ENCODE peak calls at places on chromosomes 11 and 22, in five cellular contexts. L is PC-3; G is ascending aorta; H is CD8-positive, alpha-beta memory T cell; B is vagina. U is an unnamed sample.
A peak's percentile ranks its signal among the peaks of the same experiment; 100 is the strongest.

GRCh38 chr11:65135633-65136145 is 1.4 kb upstream of the SYVN1 start:
- DNase-seq in H (no peak), L (no peak), B (no peak), G (no peak), U (no peak)

GRCh38 chr11:133956650-133957633 is at the start of gene IGSF9B:
- DNase-seq in G (no peak), B (no peak), H (peak; percentile 87), L (peak; percentile 74), U (peak; percentile 88)

GRCh38 chr22:31556627-31557203 is 60.4 kb downstream of the SFI1 start:
- DNase-seq in G (no peak), B (no peak), L (peak; percentile 58), H (peak; percentile 13), U (no peak)

GRCh38 chr11:92163879-92164278 is 60.7 kb upstream of the FAT3 start:
- DNase-seq in G (no peak), H (no peak), B (no peak), L (no peak), U (no peak)

GRCh38 chr11:7520011-7520942 is 6.5 kb downstream of the PPFIBP2 start:
- DNase-seq in L (no peak), B (no peak), G (no peak), H (no peak), U (no peak)

GRCh38 chr11:90134420-90135003 is at the start of gene NAALAD2:
- DNase-seq in H (no peak), L (no peak), B (no peak), G (no peak), U (peak; percentile 78)

GRCh38 chr11:2434506-2435255 is 9.6 kb downstream of the TRPM5 start:
- DNase-seq in G (no peak), L (no peak), B (no peak), H (no peak), U (no peak)

GRCh38 chr11:2521081-2521480 is 76.3 kb downstream of the KCNQ1 start:
- DNase-seq in H (no peak), L (no peak), G (no peak), B (no peak), U (peak; percentile 46)

GRCh38 chr11:93608280-93608862 is 53.1 kb upstream of the CEP295 start:
- DNase-seq in L (peak; percentile 32), B (no peak), H (no peak), G (no peak), U (no peak)

GRCh38 chr11:11968511-11969280 is 39.7 kb downstream of the DKK3 start:
- DNase-seq in G (no peak), B (peak; percentile 91), H (no peak), L (no peak), U (no peak)

GRCh38 chr22:37063436-37064420 is 12.2 kb downstream of the KCTD17 start:
- DNase-seq in B (no peak), L (peak; percentile 15), G (no peak), H (no peak), U (no peak)

GRCh38 chr22:19520007-19520406 is 4.2 kb downstream of the CLDN5 start:
- DNase-seq in L (no peak), H (no peak), G (no peak), B (no peak), U (no peak)

GRCh38 chr22:29550005-29550404 is 3.6 kb downstream of the THOC5 start:
- DNase-seq in B (no peak), L (no peak), G (no peak), H (no peak), U (no peak)

GRCh38 chr22:29553391-29554224 is at the start of gene THOC5:
- DNase-seq in G (peak; percentile 74), B (no peak), L (peak; percentile 90), H (peak; percentile 83), U (peak; percentile 96)

GRCh38 chr22:29559853-29560252 is 6.3 kb upstream of the THOC5 start:
- DNase-seq in G (no peak), H (no peak), L (no peak), B (no peak), U (no peak)

GRCh38 chr22:29559030-29559429 is 5.5 kb upstream of the THOC5 start:
- DNase-seq in B (no peak), G (no peak), L (no peak), H (no peak), U (no peak)

GRCh38 chr22:29555065-29555644 is 1.6 kb upstream of the THOC5 start:
- DNase-seq in L (no peak), H (no peak), G (no peak), B (no peak), U (peak; percentile 25)
- H3K27ac ChIP-seq in L (no peak overlapping the region), H (no peak overlapping the region), G (no peak overlapping the region), B (peak overlapping the region; percentile 77), U (peak overlapping the region; percentile 45)

DNA sequence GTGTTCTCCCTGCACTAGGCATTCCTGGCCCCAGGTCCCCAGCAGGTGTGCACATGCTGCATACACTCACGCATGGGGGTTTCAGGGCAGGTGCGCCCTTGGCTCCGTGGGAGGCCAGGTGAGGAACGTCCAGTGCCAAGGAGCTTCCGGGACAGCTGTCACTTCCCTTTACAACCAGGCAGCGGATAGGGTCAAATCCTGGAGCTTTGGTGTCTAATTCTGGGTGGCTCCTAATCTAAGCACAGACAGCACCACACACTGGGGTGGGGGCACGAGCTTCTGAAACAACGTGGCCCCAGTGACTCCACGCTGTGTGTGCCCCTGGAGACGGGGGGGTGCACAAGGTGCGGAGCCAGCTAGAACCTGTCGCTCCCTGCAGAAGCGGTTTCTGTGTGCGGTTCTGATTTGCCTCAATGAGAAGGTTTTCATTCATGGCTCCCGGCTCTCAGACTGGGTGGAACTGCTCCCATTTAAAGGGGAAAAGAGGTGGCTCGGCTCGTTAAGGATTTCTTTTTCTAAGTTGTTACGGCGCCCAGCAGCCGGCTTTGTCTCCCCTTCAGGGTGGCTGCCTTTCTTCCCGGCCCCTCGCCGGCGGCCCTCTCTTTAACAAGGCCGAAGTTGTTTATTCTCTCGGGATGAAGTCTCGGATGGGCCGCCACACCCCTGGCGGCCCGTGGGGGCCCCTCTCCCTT is 5.0 kb downstream of the CCND1 start:
- DNase-seq in B (no peak), G (no peak), H (no peak), L (no peak), U (peak; percentile 51)
- H3K27ac ChIP-seq in B (no peak overlapping the region), G (no peak overlapping the region), H (no peak overlapping the region), L (peak overlapping the region; percentile 84), U (no peak overlapping the region)

DNA sequence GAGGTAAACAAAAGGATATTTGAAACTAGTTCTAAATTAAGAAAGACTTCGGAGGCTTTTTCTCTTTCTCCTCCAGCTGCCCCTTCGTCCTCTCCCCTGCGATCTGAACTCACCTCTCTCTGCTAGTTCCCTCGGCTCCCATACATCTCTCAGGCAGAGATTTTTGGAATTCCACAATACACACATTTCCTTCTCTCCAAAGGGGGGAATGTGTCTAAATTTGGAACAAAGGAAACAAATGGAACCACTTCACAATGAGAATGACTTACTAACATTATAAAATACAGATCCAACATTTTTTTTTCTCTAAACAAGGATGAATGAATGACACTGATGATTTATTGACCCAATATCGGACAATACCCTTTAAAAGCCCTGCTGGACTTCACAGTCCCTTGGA is 20.7 kb upstream of the GSTP1 start:
- DNase-seq in H (no peak), B (no peak), G (no peak), L (no peak), U (no peak)
- H3K27ac ChIP-seq in H (no peak overlapping the region), B (no peak overlapping the region), G (peak overlapping the region; percentile 69), L (peak overlapping the region; percentile 54), U (no peak overlapping the region)

DNA sequence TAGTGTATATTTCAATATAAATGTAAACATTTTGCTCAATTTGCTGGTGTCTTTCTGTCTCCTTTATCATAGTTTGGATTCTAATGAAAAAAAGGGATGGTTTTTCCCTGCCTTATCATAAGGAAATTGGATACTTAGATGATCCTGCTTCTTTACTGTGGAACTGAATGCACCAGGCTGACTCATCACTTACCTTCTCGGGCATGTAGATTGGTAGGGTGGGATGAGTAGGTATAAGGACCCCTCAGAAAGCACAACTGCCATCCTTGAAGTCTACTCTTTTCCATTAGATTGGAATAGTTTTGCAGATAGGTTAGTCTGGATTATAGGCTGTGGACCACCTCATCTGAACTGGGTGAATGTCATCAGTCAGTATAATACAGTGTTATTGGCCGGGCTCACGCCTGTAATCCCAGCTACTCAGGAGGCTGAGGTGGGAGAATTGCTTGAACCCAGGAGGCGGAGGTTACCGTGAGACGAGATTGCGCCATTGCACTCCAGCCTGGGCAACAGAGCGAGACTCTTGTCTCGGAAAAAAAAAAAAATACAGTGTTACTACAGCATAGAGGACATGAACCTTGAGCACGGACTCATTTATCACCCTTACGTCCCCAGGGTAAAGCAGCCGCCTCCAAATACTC is 7.4 kb upstream of the SIDT2 start:
- DNase-seq in L (no peak), G (no peak), B (no peak), H (no peak), U (peak; percentile 49)
- H3K27ac ChIP-seq in L (no peak overlapping the region), G (peak overlapping the region; percentile 22), B (no peak overlapping the region), H (no peak overlapping the region), U (peak overlapping the region; percentile 53)

DNA sequence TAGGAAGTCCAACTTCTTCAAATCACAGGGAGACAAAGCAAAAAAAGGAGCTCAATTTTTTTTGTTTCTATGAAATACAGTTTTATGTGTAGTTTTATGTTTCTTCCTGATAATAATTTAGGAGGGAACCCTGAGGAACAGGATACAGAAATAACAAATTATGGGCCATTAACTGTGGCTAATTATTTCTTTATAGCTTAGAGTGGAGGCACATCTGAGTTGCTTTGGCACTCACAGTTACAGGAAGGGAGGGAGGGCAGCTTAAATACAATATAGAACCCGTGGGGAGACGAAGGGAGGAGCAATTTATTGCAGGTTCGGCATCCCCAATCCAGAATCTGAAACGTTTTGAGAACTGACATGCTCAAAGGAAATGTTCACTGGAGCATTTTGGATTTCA is 37.1 kb upstream of the HORMAD2 start:
- DNase-seq in B (no peak), H (no peak), G (no peak), L (no peak), U (no peak)
- H3K27ac ChIP-seq in B (peak overlapping the region; percentile 55), H (no peak overlapping the region), G (no peak overlapping the region), L (no peak overlapping the region), U (no peak overlapping the region)

GRCh38 chr22:39077513-39077840 is 402 bp downstream of the APOBEC3G start:
- DNase-seq in H (no peak), B (no peak), G (no peak), L (no peak), U (no peak)
- H3K27ac ChIP-seq in H (peak overlapping the region; percentile 86), B (peak overlapping the region; percentile 83), G (peak overlapping the region; percentile 67), L (no peak overlapping the region), U (peak overlapping the region; percentile 57)

GRCh38 chr11:44804449-44805151 is 77.8 kb downstream of the TSPAN18 start:
- DNase-seq in L (no peak), B (no peak), G (no peak), H (no peak), U (peak; percentile 33)
- H3K27ac ChIP-seq in L (no peak overlapping the region), B (peak overlapping the region; percentile 26), G (peak overlapping the region; percentile 4), H (no peak overlapping the region), U (peak overlapping the region; percentile 10)

GRCh38 chr22:47609653-47610052 is 847.2 kb downstream of the TBC1D22A start:
- DNase-seq in B (no peak), G (no peak), L (no peak), H (no peak), U (no peak)
- H3K27ac ChIP-seq in B (no peak overlapping the region), G (no peak overlapping the region), L (no peak overlapping the region), H (no peak overlapping the region), U (no peak overlapping the region)

GRCh38 chr11:9386901-9387300 is 2.4 kb downstream of the IPO7 start:
- DNase-seq in L (no peak), B (no peak), H (no peak), G (no peak), U (no peak)
- H3K27ac ChIP-seq in L (no peak overlapping the region), B (no peak overlapping the region), H (no peak overlapping the region), G (peak overlapping the region; percentile 2), U (no peak overlapping the region)